ENCODE peak calls at places on chromosomes 3 and 15, in seven cellular contexts. R is Karpas-422; G is mammary epithelial cell; U is EL; V is GM12865; F is stimulated activated CD4-positive, alpha-beta T cell treated with anti-CD3 and anti-CD28 coated beads, Interleukin-1b, Interleukin-23, amount 100 ng/mL, for 24 hours; W is activated CD4-positive, alpha-beta T cell treated with anti-CD3 and anti-CD28 coated beads, Interleukin-2, amount 10 ng/mL, durations not matched to agents 7 days and 5 days. N is an unnamed sample.

GRCh38 chr15:91291673-91292072 is 191.6 kb downstream of the SV2B start:
- DNase-seq in G (no peak), V (peak), W (no peak), R (peak), F (no peak), U (peak), N (peak)

GRCh38 chr3:59446775-59447465 is 397.1 kb upstream of the CFAP20DC start:
- DNase-seq in F (no peak), W (no peak), V (no peak), R (no peak), G (no peak), U (no peak), N (no peak)

GRCh38 chr3:194632983-194633348 is 253 bp downstream of the TMEM44 start:
- DNase-seq in U (no peak), W (no peak), V (no peak), R (no peak), F (no peak), G (no peak), N (no peak)

GRCh38 chr3:50167782-50168317 is 12.7 kb downstream of the SEMA3F start:
- DNase-seq in R (peak), V (no peak), U (no peak), F (no peak), W (no peak), G (no peak), N (no peak)

GRCh38 chr15:40150163-40150925 is 10.5 kb upstream of the BUB1B start:
- DNase-seq in W (no peak), G (peak), R (no peak), V (no peak), U (peak), F (no peak), N (peak)

GRCh38 chr3:58066842-58067241 is 58.6 kb downstream of the FLNB start:
- DNase-seq in F (no peak), U (peak), R (no peak), W (no peak), V (no peak), G (no peak), N (peak)

GRCh38 chr3:129596194-129597086 is 10.0 kb downstream of the PLXND1 start:
- DNase-seq in W (no peak), U (peak), F (no peak), R (no peak), V (no peak), G (no peak), N (peak)

GRCh38 chr3:192817053-192817452 is 89.7 kb upstream of the FGF12 start:
- DNase-seq in G (peak), F (no peak), W (no peak), V (peak), U (peak), R (no peak), N (peak)

GRCh38 chr3:126053513-126053912 is 30.4 kb downstream of the SLC41A3 start:
- DNase-seq in W (no peak), G (peak), F (no peak), U (no peak), R (no peak), V (no peak), N (no peak)

GRCh38 chr3:28109829-28110228 is 131.6 kb upstream of the CMC1 start:
- DNase-seq in U (peak), V (no peak), R (no peak), F (no peak), W (no peak), G (no peak), N (no peak)

GRCh38 chr15:82314769-82315518 is 34.3 kb downstream of the GOLGA6L10 start:
- DNase-seq in F (no peak), R (no peak), W (no peak), U (no peak), V (no peak), G (no peak), N (no peak)

GRCh38 chr3:29552036-29552435 is 271.2 kb downstream of the RBMS3 start:
- DNase-seq in W (no peak), R (no peak), G (no peak), V (no peak), U (no peak), F (no peak), N (peak)

GRCh38 chr3:189041482-189042090 is 130.2 kb upstream of the TPRG1 start:
- DNase-seq in V (peak), W (peak), G (peak), R (peak), U (peak), F (peak), N (peak)

GRCh38 chr15:40229956-40230355 is 8.9 kb upstream of the PAK6 start:
- DNase-seq in F (no peak), R (no peak), W (no peak), V (no peak), U (no peak), G (no peak), N (no peak)

GRCh38 chr3:129560269-129560787 is 17.4 kb downstream of the H1-8 start:
- DNase-seq in R (no peak), F (no peak), G (no peak), V (no peak), U (peak), W (no peak), N (peak)

GRCh38 chr3:143478124-143478693 is 358.6 kb downstream of the CHST2 start:
- DNase-seq in W (no peak), U (no peak), G (no peak), R (peak), V (peak), F (no peak), N (no peak)

GRCh38 chr3:187912007-187912406 is 166.7 kb upstream of the BCL6 start:
- DNase-seq in W (no peak), R (no peak), F (no peak), V (no peak), G (no peak), U (no peak), N (no peak)

GRCh38 chr15:65927545-65927944 is 58.3 kb downstream of the RAB11A start:
- DNase-seq in W (no peak), G (no peak), V (no peak), F (no peak), R (no peak), U (no peak), N (no peak)

GRCh38 chr3:25662921-25663320 is 1.8 kb downstream of the TOP2B start:
- DNase-seq in G (no peak), F (no peak), W (no peak), V (peak), U (no peak), R (peak), N (peak)

GRCh38 chr3:50563867-50564266 is 3.7 kb downstream of the C3orf18 start:
- DNase-seq in W (no peak), U (no peak), V (no peak), R (no peak), G (no peak), F (no peak), N (no peak)

GRCh38 chr3:134666466-134666865 is 15.6 kb upstream of the KY start:
- DNase-seq in G (peak), W (no peak), V (no peak), R (no peak), U (peak), F (no peak), N (peak)

GRCh38 chr3:131282379-131282778 is 99.2 kb upstream of the NUDT16 start:
- DNase-seq in U (no peak), G (no peak), F (no peak), W (no peak), V (no peak), R (no peak), N (no peak)

GRCh38 chr3:143832433-143832832 is 15.8 kb downstream of the SLC9A9 start:
- DNase-seq in V (peak), R (no peak), W (no peak), U (no peak), F (no peak), G (peak), N (no peak)

GRCh38 chr3:70281663-70282062 is 30.8 kb downstream of the MDFIC2 start:
- DNase-seq in V (no peak), G (no peak), R (no peak), W (no peak), U (peak), F (no peak), N (peak)

GRCh38 chr3:42853739-42854302 is 21.9 kb downstream of the CYP8B1 start:
- DNase-seq in W (no peak), G (no peak), R (peak), F (no peak), U (no peak), V (no peak), N (no peak)

GRCh38 chr3:13473020-13473419 is 7.1 kb upstream of the HDAC11 start:
- DNase-seq in F (no peak), W (no peak), V (no peak), U (no peak), G (peak), R (no peak), N (no peak)

GRCh38 chr15:40310001-40310959 is 2.5 kb upstream of the PLCB2 start:
- DNase-seq in R (peak), G (no peak), V (peak), W (peak), U (peak), F (no peak), N (peak)

GRCh38 chr3:3066910-3067309 is 43.3 kb downstream of the IL5RA start:
- DNase-seq in W (no peak), U (no peak), G (no peak), F (no peak), V (no peak), R (no peak), N (no peak)

GRCh38 chr15:77869021-77869895 is 208.3 kb downstream of the TBC1D2B start:
- DNase-seq in U (peak), W (no peak), G (peak), F (no peak), R (no peak), V (no peak), N (peak)

GRCh38 chr3:136860541-136860940 is 1.5 kb upstream of the NCK1 start:
- DNase-seq in V (peak), R (peak), F (no peak), G (no peak), W (no peak), U (peak), N (no peak)

GRCh38 chr15:100284191-100284590 is 57.6 kb downstream of the ADAMTS17 start:
- DNase-seq in F (no peak), G (peak), W (no peak), R (no peak), U (no peak), V (no peak), N (no peak)

GRCh38 chr3:68336042-68336441 is 596.3 kb downstream of the TAFA4 start:
- DNase-seq in U (no peak), W (no peak), G (no peak), R (no peak), F (no peak), V (no peak), N (no peak)

GRCh38 chr15:79166311-79166955 is 75.9 kb upstream of the RASGRF1 start:
- DNase-seq in W (no peak), R (no peak), F (no peak), V (no peak), G (no peak), U (no peak), N (no peak)

GRCh38 chr3:179868715-179869114 is 168.0 kb downstream of the PEX5L start:
- DNase-seq in G (no peak), W (no peak), V (no peak), U (no peak), R (no peak), F (no peak), N (no peak)

GRCh38 chr3:15797600-15798303 is at the start of gene ANKRD28:
- DNase-seq in R (peak), U (peak), F (no peak), V (peak), G (peak), W (peak), N (peak)

N was measured in fibroblast of pulmonary artery.